ENCODE peak calls at places on chromosomes 1 and 21, in seven cellular contexts. One of them, this sample, is unnamed. For H3K27me3 and H3K4me1, the result is how much of the 10 kb centered on the place peaks cover.

GRCh38 chr21:38948377-38948776 is 142.6 kb downstream of the ETS2 start:
- DNase-seq in heart right ventricle: no peak
- DNase-seq in esophagus muscularis mucosa: no peak
- DNase-seq in esophagus squamous epithelium: no peak
- DNase-seq in CD8-positive, alpha-beta T cell: no peak
- DNase-seq in cardiac muscle cell: no peak
- DNase-seq in suprapubic skin: no peak
- DNase-seq in this sample: no peak

GRCh38 chr1:96865731-96866684 is 144.4 kb downstream of the PTBP2 start:
- DNase-seq in heart right ventricle: peak
- DNase-seq in esophagus muscularis mucosa: no peak
- DNase-seq in esophagus squamous epithelium: no peak
- DNase-seq in CD8-positive, alpha-beta T cell: no peak
- DNase-seq in cardiac muscle cell: no peak
- DNase-seq in suprapubic skin: no peak
- DNase-seq in this sample: no peak

GRCh38 chr1:16615253-16616252 is 2.2 kb upstream of the NBPF1 start:
- DNase-seq in heart right ventricle: peak
- DNase-seq in esophagus muscularis mucosa: no peak
- DNase-seq in esophagus squamous epithelium: no peak
- DNase-seq in CD8-positive, alpha-beta T cell: no peak
- DNase-seq in cardiac muscle cell: no peak
- DNase-seq in suprapubic skin: peak
- DNase-seq in this sample: peak

GRCh38 chr21:38243732-38244406 is 12.9 kb upstream of the KCNJ15 start:
- DNase-seq in heart right ventricle: no peak
- DNase-seq in esophagus muscularis mucosa: no peak
- DNase-seq in esophagus squamous epithelium: no peak
- DNase-seq in CD8-positive, alpha-beta T cell: no peak
- DNase-seq in cardiac muscle cell: no peak
- DNase-seq in suprapubic skin: no peak
- DNase-seq in this sample: no peak

GRCh38 chr1:27645071-27645415 is 10.1 kb upstream of the FGR start:
- DNase-seq in heart right ventricle: no peak
- DNase-seq in esophagus muscularis mucosa: no peak
- DNase-seq in esophagus squamous epithelium: no peak
- DNase-seq in CD8-positive, alpha-beta T cell: no peak
- DNase-seq in cardiac muscle cell: no peak
- DNase-seq in suprapubic skin: no peak
- DNase-seq in this sample: no peak

GRCh38 chr21:38306407-38306806 is 49.6 kb downstream of the KCNJ15 start:
- DNase-seq in heart right ventricle: no peak
- DNase-seq in esophagus muscularis mucosa: no peak
- DNase-seq in esophagus squamous epithelium: no peak
- DNase-seq in CD8-positive, alpha-beta T cell: no peak
- DNase-seq in cardiac muscle cell: no peak
- DNase-seq in suprapubic skin: no peak
- DNase-seq in this sample: no peak

GRCh38 chr21:17467829-17468228 is 45.0 kb upstream of the CXADR start:
- DNase-seq in heart right ventricle: no peak
- DNase-seq in esophagus muscularis mucosa: no peak
- DNase-seq in esophagus squamous epithelium: no peak
- DNase-seq in CD8-positive, alpha-beta T cell: no peak
- DNase-seq in cardiac muscle cell: no peak
- DNase-seq in suprapubic skin: no peak
- DNase-seq in this sample: no peak

GRCh38 chr1:111214884-111215283 is 12.6 kb upstream of the CHI3L2 start:
- DNase-seq in heart right ventricle: no peak
- DNase-seq in esophagus muscularis mucosa: no peak
- DNase-seq in esophagus squamous epithelium: no peak
- DNase-seq in CD8-positive, alpha-beta T cell: no peak
- DNase-seq in cardiac muscle cell: no peak
- DNase-seq in suprapubic skin: no peak
- DNase-seq in this sample: no peak

GRCh38 chr1:224212618-224213037 is 29.6 kb downstream of the DEGS1 start:
- DNase-seq in heart right ventricle: no peak
- DNase-seq in esophagus muscularis mucosa: no peak
- DNase-seq in esophagus squamous epithelium: no peak
- DNase-seq in CD8-positive, alpha-beta T cell: no peak
- DNase-seq in cardiac muscle cell: no peak
- DNase-seq in suprapubic skin: no peak
- DNase-seq in this sample: no peak

GRCh38 chr1:40792036-40792435 is 8.4 kb downstream of the KCNQ4 start:
- DNase-seq in heart right ventricle: no peak
- DNase-seq in esophagus muscularis mucosa: no peak
- DNase-seq in esophagus squamous epithelium: no peak
- DNase-seq in CD8-positive, alpha-beta T cell: no peak
- DNase-seq in cardiac muscle cell: no peak
- DNase-seq in suprapubic skin: no peak
- DNase-seq in this sample: no peak

GRCh38 chr1:36408479-36408878 is 10.8 kb upstream of the LSM10 start:
- DNase-seq in heart right ventricle: no peak
- DNase-seq in esophagus muscularis mucosa: no peak
- DNase-seq in esophagus squamous epithelium: no peak
- DNase-seq in CD8-positive, alpha-beta T cell: no peak
- DNase-seq in cardiac muscle cell: no peak
- DNase-seq in suprapubic skin: no peak
- DNase-seq in this sample: no peak

GRCh38 chr1:23537296-23537993 is 6.4 kb upstream of the E2F2 start:
- DNase-seq in heart right ventricle: no peak
- DNase-seq in esophagus muscularis mucosa: no peak
- DNase-seq in esophagus squamous epithelium: no peak
- DNase-seq in CD8-positive, alpha-beta T cell: no peak
- DNase-seq in cardiac muscle cell: no peak
- DNase-seq in suprapubic skin: no peak
- DNase-seq in this sample: no peak

GRCh38 chr1:32540589-32540988 is 1.4 kb downstream of the ZBTB8A start:
- DNase-seq in heart right ventricle: no peak
- DNase-seq in esophagus muscularis mucosa: no peak
- DNase-seq in esophagus squamous epithelium: no peak
- DNase-seq in CD8-positive, alpha-beta T cell: no peak
- DNase-seq in cardiac muscle cell: peak
- DNase-seq in suprapubic skin: no peak
- DNase-seq in this sample: no peak

GRCh38 chr1:172041689-172042088 is 200.4 kb downstream of the DNM3 start:
- DNase-seq in heart right ventricle: no peak
- DNase-seq in esophagus muscularis mucosa: no peak
- DNase-seq in esophagus squamous epithelium: no peak
- DNase-seq in CD8-positive, alpha-beta T cell: no peak
- DNase-seq in cardiac muscle cell: no peak
- DNase-seq in suprapubic skin: no peak
- DNase-seq in this sample: no peak

GRCh38 chr1:80212021-80212420 is 1205.5 kb upstream of the ADGRL4 start:
- DNase-seq in heart right ventricle: no peak
- DNase-seq in esophagus muscularis mucosa: no peak
- DNase-seq in esophagus squamous epithelium: no peak
- DNase-seq in CD8-positive, alpha-beta T cell: no peak
- DNase-seq in cardiac muscle cell: no peak
- DNase-seq in suprapubic skin: no peak
- DNase-seq in this sample: no peak

GRCh38 chr1:98059616-98060015 is 138.8 kb upstream of the DPYD start:
- DNase-seq in heart right ventricle: no peak
- DNase-seq in esophagus muscularis mucosa: no peak
- DNase-seq in esophagus squamous epithelium: no peak
- DNase-seq in CD8-positive, alpha-beta T cell: no peak
- DNase-seq in cardiac muscle cell: no peak
- DNase-seq in suprapubic skin: no peak
- DNase-seq in this sample: no peak

GRCh38 chr1:56322211-56322610 is 257.2 kb downstream of the PLPP3 start:
- DNase-seq in heart right ventricle: no peak
- DNase-seq in esophagus muscularis mucosa: no peak
- DNase-seq in esophagus squamous epithelium: no peak
- DNase-seq in CD8-positive, alpha-beta T cell: no peak
- DNase-seq in cardiac muscle cell: peak
- DNase-seq in suprapubic skin: no peak
- DNase-seq in this sample: no peak

GRCh38 chr1:37038079-37038702 is 3.9 kb upstream of the GRIK3 start:
- DNase-seq in heart right ventricle: peak
- DNase-seq in esophagus muscularis mucosa: no peak
- DNase-seq in esophagus squamous epithelium: no peak
- DNase-seq in CD8-positive, alpha-beta T cell: no peak
- DNase-seq in cardiac muscle cell: peak
- DNase-seq in suprapubic skin: no peak
- DNase-seq in this sample: no peak

GRCh38 chr1:107432108-107432507 is 291.3 kb downstream of the NTNG1 start:
- DNase-seq in heart right ventricle: no peak
- DNase-seq in esophagus muscularis mucosa: no peak
- DNase-seq in esophagus squamous epithelium: no peak
- DNase-seq in CD8-positive, alpha-beta T cell: no peak
- DNase-seq in cardiac muscle cell: no peak
- DNase-seq in suprapubic skin: no peak
- DNase-seq in this sample: no peak

GRCh38 chr1:61942856-61943255 is 200.6 kb downstream of the PATJ start:
- DNase-seq in heart right ventricle: no peak
- DNase-seq in esophagus muscularis mucosa: no peak
- DNase-seq in esophagus squamous epithelium: no peak
- DNase-seq in CD8-positive, alpha-beta T cell: no peak
- DNase-seq in cardiac muscle cell: no peak
- DNase-seq in suprapubic skin: no peak
- DNase-seq in this sample: no peak

GRCh38 chr1:36934061-36934460 is 100.3 kb downstream of the GRIK3 start:
- DNase-seq in heart right ventricle: no peak
- DNase-seq in esophagus muscularis mucosa: no peak
- DNase-seq in esophagus squamous epithelium: no peak
- DNase-seq in CD8-positive, alpha-beta T cell: no peak
- DNase-seq in cardiac muscle cell: no peak
- DNase-seq in suprapubic skin: no peak
- DNase-seq in this sample: no peak

GRCh38 chr1:59233444-59233843 is 63.5 kb upstream of the FGGY start:
- DNase-seq in heart right ventricle: no peak
- DNase-seq in esophagus muscularis mucosa: no peak
- DNase-seq in esophagus squamous epithelium: no peak
- DNase-seq in CD8-positive, alpha-beta T cell: no peak
- DNase-seq in cardiac muscle cell: no peak
- DNase-seq in suprapubic skin: no peak
- DNase-seq in this sample: no peak

GRCh38 chr1:7690076-7690475 is 81.0 kb upstream of the VAMP3 start:
- DNase-seq in heart right ventricle: no peak
- DNase-seq in esophagus muscularis mucosa: no peak
- DNase-seq in esophagus squamous epithelium: no peak
- DNase-seq in CD8-positive, alpha-beta T cell: no peak
- DNase-seq in cardiac muscle cell: no peak
- DNase-seq in suprapubic skin: no peak
- DNase-seq in this sample: no peak

GRCh38 chr1:110059133-110059863 is 11.2 kb downstream of the ALX3 start:
- DNase-seq in heart right ventricle: no peak
- DNase-seq in esophagus muscularis mucosa: no peak
- DNase-seq in esophagus squamous epithelium: no peak
- DNase-seq in CD8-positive, alpha-beta T cell: no peak
- DNase-seq in cardiac muscle cell: no peak
- DNase-seq in suprapubic skin: no peak
- DNase-seq in this sample: peak

GRCh38 chr1:220089650-220090556 is at the start of gene BPNT1:
- DNase-seq in heart right ventricle: peak
- DNase-seq in esophagus muscularis mucosa: peak
- DNase-seq in esophagus squamous epithelium: peak
- DNase-seq in CD8-positive, alpha-beta T cell: peak
- DNase-seq in cardiac muscle cell: peak
- DNase-seq in suprapubic skin: peak
- DNase-seq in this sample: peak

GRCh38 chr1:18109058-18109755 is 1.6 kb downstream of the IGSF21 start:
- DNase-seq in heart right ventricle: no peak
- DNase-seq in esophagus muscularis mucosa: no peak
- DNase-seq in esophagus squamous epithelium: no peak
- DNase-seq in CD8-positive, alpha-beta T cell: no peak
- DNase-seq in cardiac muscle cell: no peak
- DNase-seq in suprapubic skin: no peak
- DNase-seq in this sample: no peak

GRCh38 chr1:151838491-151839412 is 868 bp downstream of the C2CD4D start:
- DNase-seq in heart right ventricle: no peak
- DNase-seq in esophagus muscularis mucosa: no peak
- DNase-seq in esophagus squamous epithelium: no peak
- DNase-seq in CD8-positive, alpha-beta T cell: no peak
- DNase-seq in cardiac muscle cell: peak
- DNase-seq in suprapubic skin: no peak
- DNase-seq in this sample: peak
- H3K4me3 ChIP-seq in heart right ventricle: peak
- H3K4me3 ChIP-seq in esophagus muscularis mucosa: peak
- H3K4me3 ChIP-seq in esophagus squamous epithelium: peak
- H3K4me3 ChIP-seq in CD8-positive, alpha-beta T cell: peak
- H3K4me3 ChIP-seq in cardiac muscle cell: peak
- H3K4me3 ChIP-seq in suprapubic skin: peak
- H3K4me3 ChIP-seq in this sample: peak

GRCh38 chr21:34941162-34941561 is 107.9 kb downstream of the RUNX1 start:
- DNase-seq in heart right ventricle: no peak
- DNase-seq in esophagus muscularis mucosa: no peak
- DNase-seq in esophagus squamous epithelium: no peak
- DNase-seq in CD8-positive, alpha-beta T cell: no peak
- DNase-seq in cardiac muscle cell: no peak
- DNase-seq in suprapubic skin: no peak
- DNase-seq in this sample: no peak
- H3K27me3 ChIP-seq in heart right ventricle: under half
- H3K27me3 ChIP-seq in esophagus muscularis mucosa: under half
- H3K27me3 ChIP-seq in esophagus squamous epithelium: under half
- H3K27me3 ChIP-seq in CD8-positive, alpha-beta T cell: under half
- H3K27me3 ChIP-seq in cardiac muscle cell: half or more
- H3K27me3 ChIP-seq in suprapubic skin: under half
- H3K27me3 ChIP-seq in this sample: under half

GRCh38 chr1:204366759-204367158 is 7.0 kb upstream of the PLEKHA6 start:
- DNase-seq in heart right ventricle: no peak
- DNase-seq in esophagus muscularis mucosa: no peak
- DNase-seq in esophagus squamous epithelium: no peak
- DNase-seq in CD8-positive, alpha-beta T cell: no peak
- DNase-seq in cardiac muscle cell: peak
- DNase-seq in suprapubic skin: no peak
- DNase-seq in this sample: no peak
- H3K4me1 ChIP-seq in heart right ventricle: under half
- H3K4me1 ChIP-seq in esophagus muscularis mucosa: under half
- H3K4me1 ChIP-seq in esophagus squamous epithelium: under half
- H3K4me1 ChIP-seq in CD8-positive, alpha-beta T cell: under half
- H3K4me1 ChIP-seq in cardiac muscle cell: under half
- H3K4me1 ChIP-seq in suprapubic skin: under half
- H3K4me1 ChIP-seq in this sample: under half

GRCh38 chr1:52918201-52918600 is 3.3 kb downstream of the ECHDC2 start:
- DNase-seq in heart right ventricle: no peak
- DNase-seq in esophagus muscularis mucosa: no peak
- DNase-seq in esophagus squamous epithelium: no peak
- DNase-seq in CD8-positive, alpha-beta T cell: no peak
- DNase-seq in cardiac muscle cell: no peak
- DNase-seq in suprapubic skin: no peak
- DNase-seq in this sample: no peak

GRCh38 chr1:52919051-52919719 is 2.4 kb downstream of the ECHDC2 start:
- DNase-seq in heart right ventricle: no peak
- DNase-seq in esophagus muscularis mucosa: no peak
- DNase-seq in esophagus squamous epithelium: no peak
- DNase-seq in CD8-positive, alpha-beta T cell: no peak
- DNase-seq in cardiac muscle cell: no peak
- DNase-seq in suprapubic skin: no peak
- DNase-seq in this sample: no peak

GRCh38 chr1:52919720-52920199 is 1.8 kb downstream of the ECHDC2 start:
- DNase-seq in heart right ventricle: no peak
- DNase-seq in esophagus muscularis mucosa: no peak
- DNase-seq in esophagus squamous epithelium: no peak
- DNase-seq in CD8-positive, alpha-beta T cell: no peak
- DNase-seq in cardiac muscle cell: no peak
- DNase-seq in suprapubic skin: no peak
- DNase-seq in this sample: no peak

GRCh38 chr1:52917591-52917990 is 3.9 kb downstream of the ECHDC2 start:
- DNase-seq in heart right ventricle: no peak
- DNase-seq in esophagus muscularis mucosa: no peak
- DNase-seq in esophagus squamous epithelium: no peak
- DNase-seq in CD8-positive, alpha-beta T cell: no peak
- DNase-seq in cardiac muscle cell: no peak
- DNase-seq in suprapubic skin: no peak
- DNase-seq in this sample: no peak

GRCh38 chr1:52920791-52921291 is 699 bp downstream of the ECHDC2 start:
- DNase-seq in heart right ventricle: no peak
- DNase-seq in esophagus muscularis mucosa: no peak
- DNase-seq in esophagus squamous epithelium: no peak
- DNase-seq in CD8-positive, alpha-beta T cell: no peak
- DNase-seq in cardiac muscle cell: no peak
- DNase-seq in suprapubic skin: no peak
- DNase-seq in this sample: peak
- H3K4me3 ChIP-seq in heart right ventricle: peak
- H3K4me3 ChIP-seq in esophagus muscularis mucosa: peak
- H3K4me3 ChIP-seq in esophagus squamous epithelium: peak
- H3K4me3 ChIP-seq in CD8-positive, alpha-beta T cell: peak
- H3K4me3 ChIP-seq in cardiac muscle cell: peak
- H3K4me3 ChIP-seq in suprapubic skin: peak
- H3K4me3 ChIP-seq in this sample: peak

This sample was measured in right cardiac atrium.